ENCODE peak calls at places on chromosome X, in nine cellular contexts. I is AML-193; L is AG04450; N is IMR-90; U is activated CD4-positive, CD25-positive, alpha-beta regulatory T cell; M is Calu3; K is ACHN; F is nucleus accumbens; X is HCT116. Z is an unnamed sample.

GRCh38 chrX:153778684-153779101 is 2.1 kb upstream of the SRPK3 start:
- DNase-seq in L (no peak), X (no peak), M (peak), K (no peak), N (no peak), F (no peak), U (no peak), I (no peak), Z (no peak)

GRCh38 chrX:101759000-101759399 is 99.3 kb upstream of the ARMCX2 start:
- DNase-seq in I (peak), L (peak), M (peak), X (peak), K (peak), N (peak), U (no peak), F (no peak), Z (peak)

GRCh38 chrX:81202413-81202794 is 502 bp downstream of the SH3BGRL start:
- DNase-seq in K (peak), I (no peak), X (no peak), L (no peak), N (peak), F (no peak), U (no peak), M (no peak), Z (no peak)

GRCh38 chrX:920234-920799 is 289.7 kb downstream of the SHOX start:
- DNase-seq in F (no peak), I (no peak), M (no peak), U (no peak), N (no peak), K (no peak), X (no peak), L (no peak), Z (no peak)

GRCh38 chrX:154696328-154697045 is 43.1 kb upstream of the CTAG2 start:
- DNase-seq in L (no peak), N (peak), K (peak), M (no peak), F (no peak), U (no peak), X (no peak), I (no peak), Z (no peak)

GRCh38 chrX:31265383-31265782 is 193.5 kb upstream of the FTHL17 start:
- DNase-seq in L (no peak), K (no peak), M (no peak), U (no peak), N (no peak), X (no peak), I (no peak), F (no peak), Z (no peak)

GRCh38 chrX:39808471-39808917 is 289.3 kb downstream of the BCOR start:
- DNase-seq in K (no peak), L (no peak), X (no peak), M (no peak), N (peak), F (no peak), I (no peak), U (no peak), Z (no peak)

GRCh38 chrX:118702741-118703140 is 24.7 kb upstream of the IL13RA1 start:
- DNase-seq in U (no peak), X (peak), F (no peak), N (peak), M (no peak), I (no peak), K (no peak), L (peak), Z (no peak)

GRCh38 chrX:71618303-71618721 is at the start of gene CXCR3:
- DNase-seq in L (no peak), F (no peak), U (no peak), I (peak), N (no peak), M (no peak), X (no peak), K (no peak), Z (peak)

GRCh38 chrX:102546818-102547493 is 30.4 kb upstream of the TMSB15A start:
- DNase-seq in I (no peak), M (no peak), X (no peak), U (no peak), L (no peak), K (no peak), N (no peak), F (no peak), Z (peak)

GRCh38 chrX:100747090-100747489 is 15.2 kb upstream of the SYTL4 start:
- DNase-seq in N (no peak), L (no peak), X (no peak), M (no peak), U (no peak), K (no peak), F (no peak), I (no peak), Z (no peak)

GRCh38 chrX:1657367-1658082 is 42.7 kb downstream of the ASMT start:
- DNase-seq in N (no peak), U (peak), M (no peak), L (no peak), I (peak), X (no peak), K (no peak), F (no peak), Z (peak)

GRCh38 chrX:118823263-118824172 is at the start of gene ZCCHC12:
- DNase-seq in M (peak), U (no peak), X (peak), L (no peak), N (peak), I (no peak), K (peak), F (peak), Z (peak)

GRCh38 chrX:107154787-107155620 is 36.4 kb upstream of the RBM41 start:
- DNase-seq in K (peak), L (no peak), M (peak), F (no peak), N (peak), U (peak), I (no peak), X (no peak), Z (no peak)

Z was measured in naive thymus-derived CD4-positive, alpha-beta T cell.